ENCODE peak calls at places on chromosomes 11 and 22, in seven cellular contexts. Z, I, W, B, E, L and Q are unnamed samples.

GRCh38 chr11:30983143-30983542 is 386.4 kb downstream of the DCDC1 start:
- DNase-seq in B (no peak), I (no peak), E (no peak), Z (no peak), L (no peak), W (no peak), Q (no peak)

GRCh38 chr22:46770151-46770641 is 7.7 kb downstream of the TBC1D22A start:
- DNase-seq in I (no peak), Z (no peak), E (no peak), B (no peak), L (no peak), W (no peak), Q (no peak)

GRCh38 chr11:112321521-112322172 is 61.0 kb upstream of the PLET1 start:
- DNase-seq in W (no peak), Z (no peak), E (no peak), L (no peak), I (peak; percentile 29), B (peak; percentile 33), Q (no peak)

GRCh38 chr22:26847816-26848215 is 190.4 kb downstream of the MIAT start:
- DNase-seq in Z (no peak), E (no peak), B (no peak), I (no peak), W (no peak), L (no peak), Q (no peak)

GRCh38 chr11:45079943-45080719 is 66.3 kb upstream of the PRDM11 start:
- DNase-seq in Z (peak; percentile 80), W (no peak), E (no peak), B (no peak), I (no peak), L (no peak), Q (no peak)

GRCh38 chr11:93530468-93530826 is 12.7 kb downstream of the SMCO4 start:
- DNase-seq in I (no peak), W (no peak), L (no peak), B (no peak), E (no peak), Z (no peak), Q (no peak)

GRCh38 chr22:39215430-39216142 is 29.2 kb downstream of the PDGFB start:
- DNase-seq in W (no peak), E (no peak), L (no peak), I (no peak), Z (peak; percentile 24), B (no peak), Q (no peak)

GRCh38 chr11:113647108-113647507 is 59.0 kb downstream of the TMPRSS5 start:
- DNase-seq in I (no peak), E (no peak), B (no peak), Z (no peak), L (no peak), W (no peak), Q (no peak)

GRCh38 chr11:28621648-28622215 is 513.5 kb downstream of the METTL15 start:
- DNase-seq in I (peak; percentile 8), L (no peak), Z (no peak), W (no peak), E (no peak), B (no peak), Q (no peak)

GRCh38 chr22:49321477-49322055 is 506.1 kb downstream of the BRD1 start:
- DNase-seq in W (no peak), Z (no peak), B (no peak), I (no peak), L (no peak), E (no peak), Q (peak; percentile 42)
- H3K9me3 ChIP-seq in W (no peaks in the 10 kb centered on the region), Z (no peaks in the 10 kb centered on the region), B (peaks cover 11% of the 10 kb centered on the region), I (peaks cover 5% of the 10 kb centered on the region), L (no peaks in the 10 kb centered on the region), E (no peaks in the 10 kb centered on the region), Q (no peaks in the 10 kb centered on the region)

DNA sequence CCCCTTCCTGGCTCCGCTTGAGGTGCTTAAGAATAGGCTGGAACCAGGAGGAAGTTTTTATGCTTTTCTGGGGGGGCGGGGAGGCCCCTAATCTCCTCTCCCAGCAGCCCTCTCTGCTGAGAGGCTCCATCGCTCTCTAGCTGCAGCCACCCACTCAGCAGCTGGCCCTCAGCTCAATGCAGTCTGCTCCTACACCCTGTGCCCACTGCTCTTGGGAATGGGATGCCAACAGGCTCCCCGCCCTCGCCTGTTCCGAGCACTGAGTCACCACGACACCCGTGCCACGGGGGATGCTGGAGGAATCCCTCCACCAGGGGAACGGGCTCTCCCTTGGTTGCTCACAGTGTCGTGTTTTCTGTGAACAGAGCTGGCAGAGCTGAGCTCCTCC is 23.5 kb upstream of the SUSD2 start:
- DNase-seq in I (no peak), B (no peak), E (peak; percentile 65), L (no peak), W (no peak), Z (no peak), Q (no peak)
- H3K4me3 ChIP-seq in I (no peak overlapping the region), B (peak overlapping the region; percentile 89), E (peak overlapping the region; percentile 95), L (no peak overlapping the region), W (no peak overlapping the region), Z (peak overlapping the region; percentile 81), Q (no peak overlapping the region)

GRCh38 chr11:126394036-126394435 is 38.5 kb downstream of the ST3GAL4 start:
- DNase-seq in B (no peak), W (no peak), I (no peak), E (no peak), L (no peak), Z (no peak), Q (no peak)

GRCh38 chr11:126400019-126400962 is 44.8 kb downstream of the ST3GAL4 start:
- DNase-seq in L (no peak), I (no peak), W (no peak), B (no peak), Z (no peak), E (no peak), Q (no peak)

GRCh38 chr11:126398721-126399120 is 43.2 kb downstream of the ST3GAL4 start:
- DNase-seq in Z (no peak), B (no peak), L (no peak), W (no peak), I (no peak), E (no peak), Q (no peak)

GRCh38 chr11:126397016-126397415 is 41.5 kb downstream of the ST3GAL4 start:
- DNase-seq in E (no peak), W (no peak), L (no peak), Z (no peak), I (no peak), B (no peak), Q (no peak)

GRCh38 chr11:126398296-126398695 is 42.8 kb downstream of the ST3GAL4 start:
- DNase-seq in Z (no peak), L (no peak), B (no peak), E (no peak), I (no peak), W (no peak), Q (no peak)
- H3K9me3 ChIP-seq in Z (no peaks in the 10 kb centered on the region), L (no peaks in the 10 kb centered on the region), B (no peaks in the 10 kb centered on the region), E (no peaks in the 10 kb centered on the region), I (no peaks in the 10 kb centered on the region), W (no peaks in the 10 kb centered on the region), Q (no peaks in the 10 kb centered on the region)

DNA sequence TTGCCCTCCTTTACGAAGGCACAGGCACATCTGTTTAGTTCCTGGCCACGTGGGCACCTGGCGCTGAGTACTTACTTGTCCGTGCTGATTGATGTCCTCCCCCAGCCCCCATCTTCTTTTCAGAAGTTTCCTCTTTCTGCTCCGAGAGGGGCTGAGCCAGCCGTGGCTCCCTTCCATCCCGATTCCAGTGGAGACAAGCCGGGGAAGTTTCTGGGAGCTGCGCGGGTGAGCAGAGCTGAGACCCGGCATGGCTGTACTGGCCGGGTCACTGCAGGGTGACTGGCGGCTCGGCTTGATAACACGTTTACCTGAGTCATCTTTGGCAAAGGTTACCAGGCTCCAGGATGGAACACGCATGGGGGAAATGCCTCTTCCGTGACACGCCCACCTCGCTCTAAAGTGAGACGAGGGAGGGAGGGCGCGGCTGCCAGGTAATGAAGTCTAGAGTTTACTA is 45.4 kb upstream of the ATXN10 start:
- DNase-seq in E (no peak), B (no peak), W (no peak), I (no peak), L (no peak), Z (no peak), Q (no peak)
- H3K4me3 ChIP-seq in E (no peak overlapping the region), B (no peak overlapping the region), W (no peak overlapping the region), I (no peak overlapping the region), L (no peak overlapping the region), Z (no peak overlapping the region), Q (no peak overlapping the region)

GRCh38 chr22:49589811-49590210 is 237.9 kb downstream of the BRD1 start:
- DNase-seq in B (no peak), I (no peak), L (no peak), E (no peak), W (no peak), Z (no peak), Q (no peak)
- H3K9me3 ChIP-seq in B (peaks cover 8% of the 10 kb centered on the region), I (peaks cover 6% of the 10 kb centered on the region), L (no peaks in the 10 kb centered on the region), E (no peaks in the 10 kb centered on the region), W (no peaks in the 10 kb centered on the region), Z (no peaks in the 10 kb centered on the region), Q (no peaks in the 10 kb centered on the region)

GRCh38 chr11:117827521-117828511 is 3.3 kb upstream of the FXYD2 start:
- DNase-seq in B (no peak), Z (peak; percentile 57), I (peak; percentile 3), W (no peak), E (no peak), L (no peak), Q (no peak)
- H3K4me3 ChIP-seq in B (no peak overlapping the region), Z (no peak overlapping the region), I (no peak overlapping the region), W (no peak overlapping the region), E (no peak overlapping the region), L (no peak overlapping the region), Q (no peak overlapping the region)

DNA sequence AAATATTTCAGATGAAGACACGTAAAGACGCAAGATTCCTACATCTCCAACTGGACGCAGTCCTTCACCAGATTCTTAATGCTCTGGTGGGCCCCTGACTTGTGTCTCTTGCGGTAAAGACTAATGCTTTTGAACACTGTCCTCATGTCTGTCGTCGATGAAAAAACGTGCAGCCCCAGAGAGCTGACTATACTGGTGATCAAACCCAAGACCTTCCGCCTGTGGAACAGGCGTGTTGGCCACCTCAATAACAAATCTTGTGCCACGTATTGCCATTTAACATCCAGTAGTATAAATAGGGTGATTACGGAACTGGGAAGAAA is 45.5 kb downstream of the OR4D9 start:
- DNase-seq in B (no peak), Z (no peak), W (no peak), E (no peak), L (no peak), I (no peak), Q (no peak)
- H3K9me3 ChIP-seq in B (no peaks in the 10 kb centered on the region), Z (no peaks in the 10 kb centered on the region), W (no peaks in the 10 kb centered on the region), E (no peaks in the 10 kb centered on the region), L (no peaks in the 10 kb centered on the region), I (no peaks in the 10 kb centered on the region), Q (no peaks in the 10 kb centered on the region)

DNA sequence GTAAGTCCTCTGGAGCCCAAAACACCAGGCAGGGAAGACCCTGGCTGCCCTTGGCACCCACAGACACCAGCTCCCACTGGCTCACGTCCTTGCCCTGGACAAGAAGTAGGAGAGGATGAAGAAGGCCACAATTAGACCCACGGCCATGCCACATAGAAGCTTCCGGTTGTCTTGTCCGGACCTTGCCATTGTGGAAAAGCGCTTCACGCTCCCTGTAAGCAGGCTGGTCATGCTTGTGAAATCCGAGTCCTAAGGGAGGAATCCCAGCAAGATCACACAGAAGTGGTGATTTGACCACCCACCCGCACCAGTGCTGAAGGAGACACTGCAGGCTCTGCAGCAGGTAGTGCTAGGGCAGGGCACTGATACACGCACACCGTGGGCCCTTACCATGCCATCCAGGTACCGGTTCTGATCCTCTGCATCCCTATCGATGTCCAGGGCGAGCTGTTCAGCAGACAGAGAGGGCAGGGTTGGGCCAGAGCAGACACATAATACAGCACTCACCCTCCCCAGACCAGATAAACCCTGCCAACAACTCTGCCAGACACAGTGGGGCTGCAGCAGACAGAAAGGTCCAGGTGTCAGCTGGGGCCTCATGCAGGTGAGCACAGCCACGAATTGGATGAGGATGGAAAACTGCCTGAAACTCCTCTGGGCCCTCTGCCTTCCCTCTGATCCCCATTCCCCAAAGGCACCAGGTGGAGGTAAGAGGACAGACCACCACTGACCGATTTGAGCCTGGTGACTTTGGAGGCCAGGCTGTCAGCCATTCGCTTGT is 1.8 kb downstream of the BET1L start:
- DNase-seq in W (no peak), E (no peak), Z (no peak), I (no peak), L (no peak), B (no peak), Q (no peak)
- H3K4me3 ChIP-seq in W (peak overlapping the region; percentile 100), E (peak overlapping the region; percentile 98), Z (no peak overlapping the region), I (no peak overlapping the region), L (peak overlapping the region; percentile 91), B (peak overlapping the region; percentile 95), Q (peak overlapping the region; percentile 97)